ENCODE peak calls at places on chromosome 6, in nine cellular contexts. V, R, U, Q, M, A, X, S and N are unnamed samples.

GRCh38 chr6:3291987-3292386 is 33.2 kb downstream of the PSMG4 start:
- DNase-seq in V (no peak), R (peak; percentile 20), U (no peak), Q (no peak), M (no peak), A (no peak), X (no peak), S (no peak), N (no peak)

GRCh38 chr6:84508981-84509380 is 255.4 kb downstream of the TBX18 start:
- DNase-seq in V (no peak), R (peak; percentile 48), U (no peak), Q (no peak), M (no peak), A (no peak), X (peak; percentile 22), S (no peak), N (no peak)

GRCh38 chr6:160102956-160103824 is 18.4 kb upstream of the SLC22A1 start:
- DNase-seq in V (no peak), R (peak; percentile 43), U (peak; percentile 48), Q (peak; percentile 31), M (no peak), A (peak; percentile 61), X (peak; percentile 22), S (no peak), N (no peak)

GRCh38 chr6:152863618-152864326 is 113.2 kb downstream of the VIP start:
- DNase-seq in V (peak; percentile 72), R (peak; percentile 85), U (peak; percentile 91), Q (peak; percentile 60), M (peak; percentile 39), A (peak; percentile 78), X (peak; percentile 82), S (no peak), N (peak; percentile 46)

GRCh38 chr6:6543181-6543879 is 45.2 kb upstream of the LY86 start:
- DNase-seq in V (no peak), R (no peak), U (no peak), Q (no peak), M (no peak), A (no peak), X (no peak), S (no peak), N (no peak)

GRCh38 chr6:28910901-28911680 is 12.7 kb downstream of the TRIM27 start:
- DNase-seq in V (no peak), R (no peak), U (peak; percentile 25), Q (no peak), M (no peak), A (no peak), X (no peak), S (no peak), N (no peak)

GRCh38 chr6:3258720-3259490 is at the start of gene PSMG4:
- DNase-seq in V (peak; percentile 93), R (peak; percentile 88), U (peak; percentile 87), Q (peak; percentile 98), M (peak; percentile 96), A (peak; percentile 92), X (peak; percentile 89), S (peak; percentile 69), N (peak; percentile 93)

GRCh38 chr6:29516108-29516507 is 28.4 kb upstream of the MAS1L start:
- DNase-seq in V (no peak), R (peak; percentile 7), U (peak; percentile 86), Q (no peak), M (no peak), A (peak; percentile 45), X (peak; percentile 4), S (no peak), N (no peak)

GRCh38 chr6:37005061-37005810 is at the start of gene FGD2:
- DNase-seq in V (no peak), R (no peak), U (no peak), Q (peak; percentile 59), M (no peak), A (no peak), X (no peak), S (no peak), N (no peak)

GRCh38 chr6:107075951-107076381 is 39.3 kb downstream of the BEND3 start:
- DNase-seq in V (peak; percentile 49), R (peak; percentile 56), U (peak; percentile 16), Q (no peak), M (no peak), A (peak; percentile 33), X (peak; percentile 48), S (no peak), N (peak; percentile 2)